ENCODE peak calls at places on chromosomes 3 and 15, in six cellular contexts. F is esophagus squamous epithelium, S is sigmoid colon, R is left ventricle myocardium inferior, B is lung, H is cardiac muscle cell. T is an unnamed sample.

GRCh38 chr15:90594297-90594696 is 64.6 kb downstream of the CRTC3 start:
- DNase-seq in F (peak), S (peak), R (peak), B (peak), H (no peak), T (peak)

GRCh38 chr3:112409061-112409460 is 76.1 kb downstream of the CD200 start:
- DNase-seq in F (no peak), S (no peak), R (no peak), B (no peak), H (no peak), T (no peak)

GRCh38 chr15:101184830-101185229 is 67.0 kb downstream of the CHSY1 start:
- DNase-seq in F (no peak), S (no peak), R (no peak), B (no peak), H (no peak), T (no peak)

GRCh38 chr15:40511472-40512133 is 40.8 kb downstream of the CHST14 start:
- DNase-seq in F (no peak), S (peak), R (peak), B (peak), H (peak), T (peak)

GRCh38 chr3:57228734-57229505 is 1.4 kb downstream of the APPL1 start:
- DNase-seq in F (no peak), S (no peak), R (no peak), B (no peak), H (no peak), T (no peak)

GRCh38 chr15:88987951-88988671 is 74.9 kb upstream of the MFGE8 start:
- DNase-seq in F (no peak), S (no peak), R (no peak), B (no peak), H (peak), T (no peak)

GRCh38 chr3:49718419-49719213 is 868 bp downstream of the AMIGO3 start:
- DNase-seq in F (no peak), S (peak), R (no peak), B (no peak), H (peak), T (peak)

GRCh38 chr15:79455361-79455760 is 23.2 kb downstream of the MINAR1 start:
- DNase-seq in F (no peak), S (no peak), R (no peak), B (no peak), H (no peak), T (no peak)

GRCh38 chr15:91108421-91108820 is 8.4 kb downstream of the SV2B start:
- DNase-seq in F (no peak), S (no peak), R (no peak), B (no peak), H (no peak), T (no peak)

GRCh38 chr3:101676219-101676764 is 640 bp downstream of the ZBTB11 start:
- DNase-seq in F (no peak), S (peak), R (peak), B (peak), H (peak), T (peak)

GRCh38 chr3:127003601-127004280 is 20.8 kb downstream of the PLXNA1 start:
- DNase-seq in F (no peak), S (no peak), R (no peak), B (no peak), H (no peak), T (no peak)

GRCh38 chr3:31345581-31345980 is 187.1 kb upstream of the STT3B start:
- DNase-seq in F (no peak), S (no peak), R (no peak), B (no peak), H (no peak), T (no peak)

GRCh38 chr3:128488636-128488994 is 4.4 kb downstream of the GATA2 start:
- DNase-seq in F (no peak), S (no peak), R (no peak), B (no peak), H (no peak), T (no peak)

DNA sequence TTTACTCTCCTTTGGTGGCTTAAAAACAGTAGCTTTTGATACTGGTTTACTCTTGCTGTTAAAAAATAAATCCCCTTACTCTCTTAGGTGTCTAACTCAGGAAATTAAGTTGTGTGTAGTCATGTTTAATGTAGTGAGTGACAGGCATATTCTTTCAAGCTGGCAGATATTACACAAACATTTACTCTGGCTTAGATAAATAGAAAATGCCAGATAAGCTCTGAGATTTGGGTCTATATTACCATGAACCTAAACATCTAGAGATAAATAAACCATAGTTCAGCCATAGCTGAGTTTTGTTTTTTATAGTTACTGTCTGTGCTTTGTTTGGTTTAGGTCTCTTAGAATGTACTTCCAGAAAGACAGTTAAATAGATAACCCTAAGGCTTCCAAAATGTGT is 2.4 kb downstream of the SEMA6D start:
- DNase-seq in F (no peak), S (no peak), R (no peak), B (no peak), H (no peak), T (no peak)
- H3K4me3 ChIP-seq in F (peak), S (peak), R (peak), B (no peak), H (peak), T (peak)

GRCh38 chr3:177127008-177127407 is 70.3 kb downstream of the TBL1XR1 start:
- DNase-seq in F (no peak), S (no peak), R (no peak), B (no peak), H (no peak), T (no peak)

GRCh38 chr3:177122183-177122856 is 75.0 kb downstream of the TBL1XR1 start:
- DNase-seq in F (no peak), S (no peak), R (no peak), B (no peak), H (no peak), T (no peak)

GRCh38 chr3:177124882-177125281 is 72.4 kb downstream of the TBL1XR1 start:
- DNase-seq in F (no peak), S (no peak), R (no peak), B (no peak), H (no peak), T (no peak)

GRCh38 chr3:177126015-177126773 is 71.1 kb downstream of the TBL1XR1 start:
- DNase-seq in F (no peak), S (no peak), R (no peak), B (no peak), H (no peak), T (no peak)

GRCh38 chr3:177123820-177124219 is 73.5 kb downstream of the TBL1XR1 start:
- DNase-seq in F (no peak), S (no peak), R (no peak), B (no peak), H (no peak), T (no peak)
- H3K4me3 ChIP-seq in F (no peak), S (no peak), R (no peak), B (no peak), H (no peak), T (no peak)

GRCh38 chr3:185655426-185656320 is 69.6 kb downstream of the SENP2 start:
- DNase-seq in F (no peak), S (peak), R (no peak), B (no peak), H (no peak), T (no peak)
- H3K4me3 ChIP-seq in F (no peak), S (no peak), R (no peak), B (no peak), H (no peak), T (no peak)

DNA sequence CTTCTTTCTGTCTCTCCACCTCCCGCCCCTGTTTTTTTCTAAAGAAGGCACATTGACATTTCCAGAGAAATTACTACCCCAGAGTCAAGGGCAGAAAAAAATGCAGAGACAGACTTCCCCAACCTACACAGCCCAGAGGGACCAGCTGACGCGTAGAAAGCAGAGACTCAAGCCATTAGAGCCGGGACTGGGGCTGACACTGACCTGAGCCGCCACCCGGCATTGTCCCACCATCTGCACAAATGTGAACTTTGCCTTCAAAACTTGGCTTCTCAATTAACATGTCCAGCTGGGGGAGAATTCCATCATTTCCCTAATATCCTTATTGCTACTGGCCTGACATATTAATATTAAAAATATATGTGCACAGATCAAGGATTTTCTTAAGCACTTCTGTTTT is 385.6 kb downstream of the NR2F2 start:
- DNase-seq in F (no peak), S (no peak), R (no peak), B (no peak), H (no peak), T (no peak)
- H3K4me3 ChIP-seq in F (no peak), S (no peak), R (no peak), B (no peak), H (no peak), T (no peak)